ENCODE peak calls at places on chromosomes 11 and 22, in eight cellular contexts. A is HCT116, G is SK-N-SH, Z is GM23248, T is hepatocyte, W is MM.1S, Y is PC-3, P is GM23338. I is an unnamed sample.

GRCh38 chr11:70861534-70861933 is 390.8 kb downstream of the SHANK2 start:
- DNase-seq in P (no peak), A (no peak), W (no peak), Y (no peak), G (no peak), T (no peak), Z (no peak), I (peak)

GRCh38 chr22:31122532-31123291 is at the start of gene INPP5J:
- DNase-seq in G (peak), T (peak), P (peak), A (peak), W (no peak), Y (peak), Z (peak), I (peak)

GRCh38 chr11:67306769-67307544 is 3.6 kb downstream of the SSH3 start:
- DNase-seq in G (no peak), W (no peak), Y (no peak), A (no peak), P (no peak), Z (no peak), T (no peak), I (no peak)

GRCh38 chr11:132318421-132319157 is 948.2 kb downstream of the NTM start:
- DNase-seq in P (no peak), A (no peak), Z (peak), W (no peak), T (no peak), G (no peak), Y (peak), I (no peak)

GRCh38 chr22:47165338-47165931 is 403.0 kb downstream of the TBC1D22A start:
- DNase-seq in T (no peak), A (no peak), W (no peak), P (no peak), Z (no peak), G (no peak), Y (no peak), I (no peak)

GRCh38 chr22:38505595-38506117 is 455 bp downstream of the DDX17 start:
- DNase-seq in W (peak), Z (peak), Y (peak), T (peak), P (peak), A (no peak), G (peak), I (peak)

GRCh38 chr11:27052668-27053067 is 12.1 kb downstream of the BBOX1 start:
- DNase-seq in G (no peak), A (no peak), T (no peak), P (no peak), Z (no peak), Y (no peak), W (no peak), I (no peak)

GRCh38 chr11:47858169-47858543 is 10.0 kb upstream of the NUP160 start:
- DNase-seq in A (no peak), Y (peak), P (no peak), G (no peak), W (no peak), Z (peak), T (peak), I (no peak)

GRCh38 chr11:57792060-57792541 is 30.5 kb downstream of the CTNND1 start:
- DNase-seq in Z (no peak), W (no peak), G (no peak), T (no peak), Y (no peak), A (no peak), P (no peak), I (no peak)

GRCh38 chr11:2735053-2735589 is 35.3 kb upstream of the KCNQ1OT1 start:
- DNase-seq in A (no peak), Y (no peak), T (no peak), P (no peak), Z (no peak), W (no peak), G (no peak), I (no peak)

GRCh38 chr22:21688341-21688705 is 22.5 kb downstream of the PPIL2 start:
- DNase-seq in Y (no peak), Z (no peak), W (no peak), A (no peak), P (no peak), T (no peak), G (no peak), I (no peak)

GRCh38 chr11:27285761-27286160 is 77.3 kb downstream of the CCDC34 start:
- DNase-seq in A (no peak), W (no peak), Z (no peak), T (no peak), P (no peak), G (no peak), Y (no peak), I (no peak)

GRCh38 chr11:126465573-126466287 is 110.2 kb downstream of the ST3GAL4 start:
- DNase-seq in T (no peak), P (no peak), G (peak), Y (no peak), A (no peak), W (peak), Z (peak), I (no peak)
- TF ChIP-seq EZH2phosphoT487 in T (no peak), P (no peak), G (no peak), Y (no peak), A (no peak), W (no peak), Z (no peak), I (no peak)

DNA sequence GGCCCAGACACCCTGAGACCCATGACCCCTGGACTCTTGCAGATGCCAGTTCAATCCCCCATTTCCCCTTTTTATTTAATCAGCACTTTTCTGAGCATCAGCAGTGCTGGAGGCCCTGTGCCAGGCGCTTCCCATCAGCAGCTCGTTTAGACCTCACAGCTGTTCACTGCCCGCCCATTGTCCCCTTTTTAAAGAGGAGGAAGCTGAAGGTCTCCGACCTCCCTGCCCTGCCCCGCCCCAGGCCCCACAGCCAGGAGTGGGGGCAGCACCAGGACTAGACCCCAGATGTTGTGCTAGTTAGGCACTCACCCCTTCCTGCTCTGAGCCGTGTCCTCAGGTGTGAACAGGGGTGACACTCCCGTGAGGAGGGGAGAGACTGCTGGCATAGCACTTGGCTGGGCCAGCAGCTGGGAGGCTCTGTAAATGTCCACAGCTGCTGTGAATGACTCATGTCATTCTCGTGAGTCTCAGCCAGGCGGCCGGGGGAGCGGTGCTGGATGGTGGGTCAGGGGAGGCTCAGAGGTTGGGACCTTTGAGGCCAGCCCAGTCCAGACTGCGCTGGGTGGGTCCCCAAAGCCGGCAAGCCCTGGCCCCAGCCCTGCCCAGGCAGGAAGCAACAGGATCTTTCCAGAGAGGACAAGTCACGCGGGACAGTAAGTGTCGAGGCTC is 19.9 kb downstream of the EMID1 start:
- DNase-seq in W (no peak), P (no peak), Z (peak), T (peak), A (no peak), Y (no peak), G (peak), I (no peak)
- TF ChIP-seq EZH2phosphoT487 in W (no peak), P (no peak), Z (no peak), T (no peak), A (no peak), Y (no peak), G (no peak), I (no peak)

DNA sequence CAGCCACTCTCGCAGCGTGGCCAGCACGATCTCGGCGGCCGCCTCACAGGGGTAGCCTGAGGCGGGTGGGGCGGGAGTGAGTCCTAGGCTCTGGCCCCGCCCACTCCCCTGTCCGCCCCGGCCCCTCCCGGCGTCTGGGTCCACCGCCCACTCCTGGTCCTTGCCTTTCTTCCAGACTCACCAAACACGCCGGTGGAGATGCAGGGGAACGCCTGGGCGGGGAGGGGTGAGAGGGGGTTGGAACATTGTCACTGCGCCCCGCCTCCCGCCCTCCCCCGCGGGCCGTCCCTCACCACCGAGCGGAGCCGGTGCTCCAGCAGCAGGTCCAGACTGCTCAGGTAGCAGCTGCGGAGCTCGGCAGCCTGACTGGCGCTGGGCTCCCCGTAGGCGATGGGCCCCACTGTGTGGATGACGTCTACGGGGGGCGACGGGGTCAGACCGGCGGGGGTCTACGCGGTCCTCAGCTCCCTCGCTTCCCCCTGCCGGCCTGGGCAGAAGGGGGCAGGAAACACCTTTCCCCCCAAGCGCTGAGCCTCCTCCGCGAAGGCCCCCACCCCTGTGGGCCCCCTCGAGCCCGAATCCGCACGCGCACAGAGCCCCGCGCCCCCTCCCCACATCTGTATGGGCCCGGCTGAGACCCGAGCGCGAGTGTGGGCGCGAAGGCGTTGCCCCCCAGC is 13.2 kb downstream of the OTUB1 start:
- DNase-seq in W (no peak), T (peak), P (peak), G (peak), Y (peak), A (no peak), Z (peak), I (peak)
- TF ChIP-seq EZH2phosphoT487 in W (no peak), T (no peak), P (no peak), G (no peak), Y (no peak), A (no peak), Z (no peak), I (no peak)

GRCh38 chr11:45158210-45158644 is 11.8 kb downstream of the PRDM11 start:
- DNase-seq in Y (no peak), A (no peak), T (peak), P (no peak), Z (no peak), G (peak), W (no peak), I (peak)
- TF ChIP-seq EZH2phosphoT487 in Y (no peak), A (no peak), T (no peak), P (no peak), Z (no peak), G (no peak), W (no peak), I (no peak)

DNA sequence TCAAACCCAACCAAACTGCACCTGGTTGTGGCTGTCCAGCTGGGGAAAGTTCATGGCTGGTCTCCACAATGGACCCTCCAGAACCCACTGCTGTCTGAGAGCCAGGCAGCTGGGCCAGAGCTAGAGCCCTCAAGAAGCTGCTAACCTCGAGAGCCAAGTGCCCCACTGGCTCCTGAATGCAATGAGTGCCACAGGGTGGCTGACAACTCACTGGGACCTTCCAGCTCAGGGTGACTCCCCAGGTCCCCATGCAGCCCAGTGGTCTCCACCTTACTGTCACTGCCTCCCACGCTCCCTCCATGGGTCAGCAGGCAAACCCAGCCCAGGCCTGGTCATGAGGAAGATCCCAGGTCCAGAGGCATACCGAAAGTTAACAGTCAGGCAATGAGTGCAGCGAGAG is 8.0 kb upstream of the CHST1 start:
- DNase-seq in T (no peak), A (no peak), G (no peak), P (no peak), W (no peak), Z (no peak), Y (no peak), I (no peak)
- TF ChIP-seq EZH2phosphoT487 in T (no peak), A (no peak), G (no peak), P (no peak), W (no peak), Z (no peak), Y (no peak), I (no peak)